ENCODE peak calls at places on chromosome 9, in six cellular contexts. I, G, P, X, R and L are unnamed samples.

GRCh38 chr9:106535439-106535838 is 327.5 kb upstream of the ZNF462 start:
- DNase-seq in X (no peak), R (no peak), I (no peak), G (no peak), P (no peak), L (no peak)

GRCh38 chr9:72305102-72305546 is 59.9 kb downstream of the ZFAND5 start:
- DNase-seq in I (peak), G (peak), R (peak), X (no peak), P (no peak), L (peak)

GRCh38 chr9:126515001-126515872 is 98.5 kb upstream of the LMX1B start:
- DNase-seq in G (no peak), I (no peak), P (no peak), X (no peak), R (no peak), L (no peak)

GRCh38 chr9:87223397-87224246 is 274.0 kb upstream of the DAPK1 start:
- DNase-seq in R (no peak), P (no peak), G (no peak), X (no peak), I (no peak), L (no peak)

GRCh38 chr9:3809724-3810123 is 283.9 kb upstream of the RFX3 start:
- DNase-seq in G (no peak), R (no peak), X (peak), P (no peak), I (no peak), L (no peak)

GRCh38 chr9:99345936-99346335 is 123.9 kb downstream of the SEC61B start:
- DNase-seq in R (no peak), G (no peak), I (no peak), X (no peak), P (no peak), L (no peak)

GRCh38 chr9:5917273-5917672 is 26.6 kb downstream of the MLANA start:
- DNase-seq in G (no peak), R (no peak), I (no peak), P (no peak), X (no peak), L (no peak)

GRCh38 chr9:109256381-109256780 is 64.5 kb downstream of the EPB41L4B start:
- DNase-seq in P (no peak), X (no peak), R (no peak), I (no peak), G (no peak), L (no peak)

GRCh38 chr9:88682431-88682831 is 147.5 kb downstream of the NXNL2 start:
- DNase-seq in I (no peak), X (no peak), R (no peak), G (no peak), P (no peak), L (no peak)

GRCh38 chr9:137339045-137339444 is 37.0 kb upstream of the NRARP start:
- DNase-seq in X (no peak), P (no peak), I (no peak), R (no peak), G (no peak), L (no peak)

GRCh38 chr9:4464911-4465513 is 25.3 kb upstream of the SLC1A1 start:
- DNase-seq in I (no peak), P (peak), G (no peak), R (no peak), X (peak), L (peak)

GRCh38 chr9:135805422-135806022 is 101.8 kb downstream of the CAMSAP1 start:
- DNase-seq in I (no peak), P (no peak), R (no peak), G (no peak), X (no peak), L (no peak)

GRCh38 chr9:114364123-114364522 is 23.7 kb downstream of the AKNA start:
- DNase-seq in R (no peak), P (no peak), I (peak), G (no peak), X (no peak), L (no peak)

GRCh38 chr9:114409103-114409780 is 21.5 kb upstream of the AKNA start:
- DNase-seq in G (no peak), I (no peak), X (no peak), R (no peak), P (no peak), L (no peak)

GRCh38 chr9:111036068-111036789 is 2.0 kb downstream of the LPAR1 start:
- DNase-seq in X (no peak), R (no peak), G (no peak), P (no peak), I (no peak), L (no peak)

GRCh38 chr9:121734465-121734864 is 83.0 kb downstream of the DAB2IP start:
- DNase-seq in G (no peak), I (no peak), P (no peak), R (no peak), X (no peak), L (no peak)

GRCh38 chr9:13960011-13960765 is 353.8 kb downstream of the NFIB start:
- DNase-seq in X (no peak), I (no peak), R (no peak), P (no peak), G (no peak), L (no peak)

GRCh38 chr9:113589890-113590289 is 126.4 kb downstream of the RGS3 start:
- DNase-seq in I (peak), G (no peak), R (no peak), X (no peak), P (no peak), L (no peak)

GRCh38 chr9:70438341-70438924 is 24.0 kb upstream of the KLF9 start:
- DNase-seq in R (peak), P (no peak), G (no peak), X (no peak), I (peak), L (no peak)

GRCh38 chr9:83047839-83048775 is 14.8 kb downstream of the RASEF start:
- DNase-seq in G (no peak), I (no peak), X (no peak), R (no peak), P (no peak), L (no peak)

GRCh38 chr9:120221844-120222243 is 358.1 kb downstream of the CDK5RAP2 start:
- DNase-seq in X (no peak), I (no peak), G (no peak), P (no peak), R (no peak), L (no peak)

GRCh38 chr9:89808801-89809200 is 204.0 kb downstream of the GADD45G start:
- DNase-seq in R (no peak), G (no peak), I (no peak), X (no peak), P (no peak), L (no peak)

GRCh38 chr9:37428345-37428744 is 5.8 kb downstream of the GRHPR start:
- DNase-seq in I (no peak), X (no peak), P (no peak), R (no peak), G (no peak), L (no peak)

GRCh38 chr9:125330587-125330986 is 69.0 kb downstream of the GAPVD1 start:
- DNase-seq in P (no peak), G (no peak), X (no peak), I (no peak), R (no peak), L (no peak)

GRCh38 chr9:7452378-7452777 is 347.2 kb downstream of the DMAC1 start:
- DNase-seq in R (no peak), X (no peak), P (no peak), G (no peak), I (no peak), L (no peak)

GRCh38 chr9:124505901-124506346 is 1.3 kb downstream of the NR5A1 start:
- DNase-seq in I (no peak), R (no peak), X (no peak), P (no peak), G (no peak), L (no peak)

GRCh38 chr9:33446507-33447403 is 638 bp downstream of the AQP3 start:
- DNase-seq in X (peak), P (peak), I (peak), R (peak), G (no peak), L (peak)
- TF ChIP-seq POLR2A in X (no peak), P (no peak), I (no peak), R (no peak), G (no peak), L (no peak)

DNA sequence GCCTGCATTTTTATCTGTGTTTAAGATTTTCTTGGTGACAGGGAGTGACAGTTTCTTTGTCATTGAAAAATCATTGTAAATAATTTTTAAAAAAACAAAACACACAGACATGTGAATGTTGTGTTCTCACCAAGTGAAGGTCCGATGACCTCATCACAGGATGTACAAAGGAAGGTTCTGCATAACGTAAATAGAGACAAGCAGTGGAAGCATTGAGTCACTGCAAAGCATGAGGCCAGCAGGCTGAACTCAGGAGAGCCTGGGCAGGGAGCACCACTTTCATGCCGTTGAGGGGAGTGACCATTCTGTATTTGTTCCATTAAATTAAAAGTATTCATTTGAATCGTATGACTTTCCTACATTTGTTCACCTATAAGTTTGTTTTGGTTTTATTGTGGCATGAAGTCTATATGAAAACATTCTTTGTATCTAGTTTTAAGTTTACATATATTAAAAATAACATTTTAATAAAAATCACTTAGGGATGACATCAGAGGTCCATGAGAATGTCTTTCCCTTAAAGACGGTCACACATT is 70.4 kb upstream of the TLE1 start:
- DNase-seq in P (no peak), R (no peak), I (peak), X (no peak), G (no peak), L (no peak)
- TF ChIP-seq POLR2AphosphoS5 in P (no peak), R (no peak), I (no peak), X (no peak), G (no peak), L (no peak)

GRCh38 chr9:16180091-16180490 is 627.2 kb downstream of the CCDC171 start:
- DNase-seq in P (no peak), R (no peak), X (no peak), I (no peak), G (no peak), L (no peak)

GRCh38 chr9:16181539-16181938 is 628.7 kb downstream of the CCDC171 start:
- DNase-seq in I (no peak), P (no peak), X (no peak), R (no peak), G (no peak), L (no peak)

GRCh38 chr9:16180546-16180945 is 627.7 kb downstream of the CCDC171 start:
- DNase-seq in I (no peak), P (no peak), R (no peak), G (no peak), X (no peak), L (no peak)

GRCh38 chr9:16182784-16183183 is 629.9 kb downstream of the CCDC171 start:
- DNase-seq in G (no peak), P (no peak), X (no peak), I (no peak), R (no peak), L (no peak)

GRCh38 chr9:16184964-16185646 is 632.3 kb downstream of the CCDC171 start:
- DNase-seq in X (no peak), G (no peak), I (no peak), R (no peak), P (no peak), L (no peak)
- TF ChIP-seq TAF1 in X (no peak), G (no peak), I (no peak), R (no peak), P (no peak), L (no peak)

GRCh38 chr9:94921656-94922055 is 195.2 kb downstream of the AOPEP start:
- DNase-seq in G (no peak), X (no peak), R (no peak), I (no peak), P (no peak), L (no peak)

GRCh38 chr9:94920439-94920951 is 194.0 kb downstream of the AOPEP start:
- DNase-seq in P (no peak), G (no peak), I (no peak), X (no peak), R (no peak), L (no peak)

GRCh38 chr9:94922098-94922607 is 195.7 kb downstream of the AOPEP start:
- DNase-seq in G (no peak), I (peak), R (no peak), X (no peak), P (no peak), L (no peak)

GRCh38 chr9:94919376-94920098 is 193.0 kb downstream of the AOPEP start:
- DNase-seq in X (no peak), P (no peak), G (no peak), R (no peak), I (no peak), L (no peak)

GRCh38 chr9:94921072-94921471 is 194.6 kb downstream of the AOPEP start:
- DNase-seq in X (no peak), I (no peak), R (no peak), P (no peak), G (no peak), L (no peak)
- TF ChIP-seq POLR2A in X (no peak), I (no peak), R (no peak), P (no peak), G (no peak), L (no peak)

DNA sequence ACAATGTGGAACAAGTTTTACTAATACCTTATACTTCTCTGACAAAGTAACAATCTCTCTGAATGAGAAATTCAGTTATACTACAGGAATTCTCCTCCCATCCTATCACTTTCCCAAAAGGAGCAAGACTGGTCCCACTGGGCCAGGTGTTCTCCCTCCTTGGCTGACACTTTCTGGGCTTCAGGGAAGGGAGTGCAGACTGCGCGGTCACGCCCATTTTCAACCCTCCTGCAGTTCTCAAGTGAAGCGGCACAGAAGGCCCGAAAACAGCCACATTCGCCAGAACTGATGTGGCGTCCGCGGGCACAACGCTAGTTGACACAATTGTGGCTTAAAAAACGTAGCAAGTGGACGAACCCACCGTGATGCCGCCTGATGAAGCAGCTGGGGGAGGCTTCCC is 598 bp downstream of the SAXO1 start:
- DNase-seq in I (no peak), G (no peak), R (no peak), X (no peak), P (no peak), L (no peak)
- TF ChIP-seq POLR2AphosphoS5 in I (no peak), G (no peak), R (no peak), X (no peak), P (no peak), L (no peak)

DNA sequence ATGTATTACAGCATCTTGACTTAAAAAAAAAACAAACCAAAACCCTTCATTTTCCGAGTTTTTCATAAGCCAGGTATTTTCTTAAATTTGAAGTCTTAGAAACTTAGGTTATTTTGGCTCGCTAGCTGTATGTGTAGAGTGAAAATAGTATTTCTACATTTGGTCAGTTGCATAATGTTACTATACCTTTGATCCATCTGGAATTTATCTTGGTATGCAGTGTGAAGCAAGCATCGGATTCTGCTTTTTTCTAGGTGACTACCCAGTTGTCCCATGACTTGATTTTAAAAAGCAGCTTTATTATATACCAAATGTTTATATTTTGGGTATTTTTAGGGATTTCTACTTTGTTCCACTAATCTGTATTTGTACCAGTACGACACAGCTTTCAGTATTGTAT is 27.7 kb downstream of the UBAP1 start:
- DNase-seq in R (no peak), X (no peak), I (peak), G (no peak), P (no peak), L (no peak)
- TF ChIP-seq TAF1 in R (no peak), X (no peak), I (no peak), G (no peak), P (no peak), L (no peak)

GRCh38 chr9:134174073-134174449 is 9.7 kb upstream of the RNU6ATAC start:
- DNase-seq in X (no peak), P (no peak), G (no peak), R (no peak), I (no peak), L (no peak)
- TF ChIP-seq POLR2A in X (no peak), P (no peak), G (no peak), R (no peak), I (no peak), L (no peak)

DNA sequence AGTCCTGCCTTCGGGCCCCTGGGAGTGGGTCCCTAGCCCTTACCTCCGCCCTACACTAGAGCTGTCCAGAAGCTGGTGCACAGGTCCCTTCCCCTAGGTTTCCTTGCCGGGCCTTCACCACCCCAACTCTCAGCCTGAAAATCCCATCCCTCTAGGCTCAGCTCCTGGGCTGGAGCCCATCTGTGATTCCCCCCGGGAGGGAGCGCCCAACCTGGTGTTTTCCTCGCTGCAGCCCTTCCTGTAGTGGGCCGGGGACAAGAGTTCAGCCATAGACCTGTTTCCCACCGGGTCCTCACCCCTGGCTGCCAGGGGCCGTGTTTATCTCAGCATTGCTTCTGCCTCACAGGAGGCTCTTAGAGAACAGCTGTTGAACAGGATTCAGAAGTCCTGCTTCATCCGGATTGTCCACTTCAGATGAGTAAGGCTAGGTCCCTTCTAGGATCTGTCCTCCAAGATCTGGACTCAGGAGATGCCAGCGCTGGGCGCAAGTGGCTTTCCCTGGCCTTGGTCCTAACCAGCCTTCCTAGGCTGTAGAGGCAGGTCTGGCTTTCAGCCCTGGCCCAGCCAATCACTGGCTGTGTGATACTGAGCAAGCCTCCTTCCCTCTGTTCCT is 965 bp downstream of the GLIPR2 start:
- DNase-seq in I (no peak), R (no peak), G (no peak), P (no peak), X (no peak), L (no peak)
- TF ChIP-seq POLR2AphosphoS5 in I (no peak), R (no peak), G (no peak), P (no peak), X (no peak), L (no peak)

DNA sequence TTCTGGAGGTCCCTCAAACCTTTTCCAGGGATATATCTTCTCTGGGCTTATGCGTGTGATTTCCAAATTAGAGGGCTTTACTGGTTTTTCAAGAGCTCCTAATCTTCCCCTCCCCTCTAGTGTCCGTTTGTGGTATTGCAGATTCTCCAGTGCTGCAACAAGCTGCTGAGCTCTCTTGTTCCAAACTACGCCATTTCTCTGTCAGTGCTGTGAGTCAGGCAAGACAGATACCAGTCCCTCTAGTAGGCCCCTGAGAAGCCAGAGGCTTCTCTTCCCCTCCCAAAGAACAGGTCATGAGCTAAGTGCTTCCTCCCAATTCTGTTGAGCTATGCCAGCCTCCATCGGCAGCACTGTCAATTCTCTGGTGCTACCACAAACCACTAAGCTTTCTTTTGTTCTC is 149.5 kb downstream of the FANCC start:
- DNase-seq in P (no peak), G (peak), I (peak), X (no peak), R (peak), L (no peak)
- TF ChIP-seq TAF1 in P (no peak), G (no peak), I (no peak), X (no peak), R (no peak), L (no peak)

GRCh38 chr9:68912561-68912960 is 101.4 kb downstream of the PRKACG start:
- DNase-seq in R (no peak), P (no peak), I (no peak), X (no peak), G (no peak), L (no peak)
- TF ChIP-seq POLR2A in R (no peak), P (no peak), I (no peak), X (no peak), G (no peak), L (no peak)